ENCODE peak calls at places on chromosomes 1 and 21, in nine cellular contexts. P, D, B, R, H, Y, Z, V and U are unnamed samples.
A peak's percentile ranks its signal among the peaks of the same experiment; 100 is the strongest.

GRCh38 chr1:225694151-225694603 is 41.3 kb upstream of the ENAH start:
- DNase-seq in P (no peak), D (no peak), B (no peak), R (peak; percentile 26), H (no peak), Y (no peak), Z (no peak), V (peak; percentile 56), U (no peak)

GRCh38 chr1:60589916-60590315 is 492.4 kb upstream of the NFIA start:
- DNase-seq in P (no peak), D (no peak), B (no peak), R (no peak), H (no peak), Y (no peak), Z (no peak), V (peak; percentile 27), U (no peak)

GRCh38 chr1:110152133-110152785 is 2.0 kb downstream of the SLC6A17 start:
- DNase-seq in P (no peak), D (no peak), B (no peak), R (no peak), H (no peak), Y (no peak), Z (no peak), V (no peak), U (no peak)

GRCh38 chr1:219726480-219727272 is 113.8 kb upstream of the ZC3H11B start:
- DNase-seq in P (no peak), D (no peak), B (no peak), R (no peak), H (no peak), Y (no peak), Z (no peak), V (no peak), U (no peak)

GRCh38 chr1:74317663-74318062 is 82.5 kb downstream of the TNNI3K start:
- DNase-seq in P (no peak), D (no peak), B (no peak), R (no peak), H (no peak), Y (no peak), Z (no peak), V (no peak), U (no peak)

GRCh38 chr1:156075775-156076204 is 6.5 kb downstream of the MEX3A start:
- DNase-seq in P (no peak), D (no peak), B (no peak), R (no peak), H (no peak), Y (no peak), Z (no peak), V (no peak), U (no peak)

GRCh38 chr1:83619497-83619896 is 379.4 kb downstream of the TTLL7 start:
- DNase-seq in P (no peak), D (no peak), B (no peak), R (no peak), H (no peak), Y (no peak), Z (no peak), V (no peak), U (no peak)

GRCh38 chr1:205569411-205570172 is 62.2 kb downstream of the ELK4 start:
- DNase-seq in P (no peak), D (no peak), B (peak; percentile 20), R (no peak), H (no peak), Y (no peak), Z (no peak), V (no peak), U (peak; percentile 42)

GRCh38 chr21:28099296-28099695 is 893.4 kb downstream of the LTN1 start:
- DNase-seq in P (no peak), D (no peak), B (no peak), R (peak; percentile 53), H (no peak), Y (no peak), Z (no peak), V (peak; percentile 80), U (no peak)

GRCh38 chr1:22971161-22972062 is 1.3 kb downstream of the LACTBL1 start:
- DNase-seq in P (no peak), D (no peak), B (no peak), R (no peak), H (no peak), Y (no peak), Z (no peak), V (peak; percentile 15), U (no peak)

GRCh38 chr1:197021716-197022115 is 44.4 kb downstream of the CFHR5 start:
- DNase-seq in P (no peak), D (no peak), B (no peak), R (no peak), H (no peak), Y (no peak), Z (no peak), V (no peak), U (no peak)

GRCh38 chr1:77948841-77949424 is 29.9 kb downstream of the FUBP1 start:
- DNase-seq in P (no peak), D (no peak), B (no peak), R (no peak), H (no peak), Y (peak; percentile 44), Z (no peak), V (peak; percentile 57), U (no peak)

DNA sequence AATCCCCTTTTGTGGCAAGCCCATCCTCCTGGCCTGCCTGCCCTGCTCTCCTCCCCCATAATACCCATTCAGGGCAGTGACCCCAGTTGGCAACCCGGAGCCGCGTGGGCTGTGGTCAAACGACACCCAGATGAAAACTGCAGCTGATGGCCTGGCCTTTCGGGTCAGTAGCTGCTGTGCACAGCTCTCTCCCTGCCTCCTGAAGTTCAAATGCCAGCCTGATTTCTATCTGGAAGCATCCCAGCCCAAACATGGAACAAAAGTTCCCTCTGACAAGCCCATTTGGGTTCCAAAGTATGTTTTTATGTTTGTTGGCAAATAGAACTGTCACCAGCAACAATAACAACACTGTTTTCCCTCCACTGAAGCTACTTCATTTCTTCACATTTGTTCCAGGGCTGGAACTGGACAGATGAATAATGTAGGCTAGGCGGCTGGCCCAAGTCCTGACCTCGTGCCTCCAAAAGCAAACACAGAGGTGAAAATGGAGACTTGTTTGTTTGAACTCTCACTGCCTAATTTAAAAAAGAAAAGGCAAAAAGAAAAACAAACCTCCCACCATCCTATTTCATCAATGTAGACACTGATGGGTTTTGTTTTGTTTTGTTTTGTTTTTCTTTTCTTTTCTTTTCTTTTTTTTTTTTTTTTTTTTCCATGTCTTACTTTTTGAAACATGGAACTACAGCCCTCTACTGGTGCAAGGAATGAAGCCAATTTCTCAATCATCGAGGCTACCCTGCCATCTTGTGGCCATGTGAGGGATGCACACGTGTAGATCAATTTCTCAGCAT is 179.0 kb downstream of the ADSS2 start:
- DNase-seq in P (peak; percentile 58), D (peak; percentile 32), B (peak; percentile 71), R (peak; percentile 57), H (peak; percentile 76), Y (peak; percentile 88), Z (peak; percentile 55), V (peak; percentile 95), U (peak; percentile 73)
- TF ChIP-seq CTCF in P (peak; percentile 97), D (peak; percentile 93), B (peak; percentile 91), R (peak; percentile 93), H (peak; percentile 97), Y (peak; percentile 92), Z (peak; percentile 90), V (peak; percentile 100), U (peak; percentile 96)

GRCh38 chr1:202329891-202330290 is 11.8 kb downstream of the UBE2T start:
- DNase-seq in P (no peak), D (no peak), B (no peak), R (no peak), H (no peak), Y (no peak), Z (no peak), V (no peak), U (no peak)
- TF ChIP-seq CTCF in P (peak; percentile 3), D (no peak), B (no peak), R (peak; percentile 21), H (no peak), Y (peak; percentile 2), Z (no peak), V (no peak), U (no peak)

DNA sequence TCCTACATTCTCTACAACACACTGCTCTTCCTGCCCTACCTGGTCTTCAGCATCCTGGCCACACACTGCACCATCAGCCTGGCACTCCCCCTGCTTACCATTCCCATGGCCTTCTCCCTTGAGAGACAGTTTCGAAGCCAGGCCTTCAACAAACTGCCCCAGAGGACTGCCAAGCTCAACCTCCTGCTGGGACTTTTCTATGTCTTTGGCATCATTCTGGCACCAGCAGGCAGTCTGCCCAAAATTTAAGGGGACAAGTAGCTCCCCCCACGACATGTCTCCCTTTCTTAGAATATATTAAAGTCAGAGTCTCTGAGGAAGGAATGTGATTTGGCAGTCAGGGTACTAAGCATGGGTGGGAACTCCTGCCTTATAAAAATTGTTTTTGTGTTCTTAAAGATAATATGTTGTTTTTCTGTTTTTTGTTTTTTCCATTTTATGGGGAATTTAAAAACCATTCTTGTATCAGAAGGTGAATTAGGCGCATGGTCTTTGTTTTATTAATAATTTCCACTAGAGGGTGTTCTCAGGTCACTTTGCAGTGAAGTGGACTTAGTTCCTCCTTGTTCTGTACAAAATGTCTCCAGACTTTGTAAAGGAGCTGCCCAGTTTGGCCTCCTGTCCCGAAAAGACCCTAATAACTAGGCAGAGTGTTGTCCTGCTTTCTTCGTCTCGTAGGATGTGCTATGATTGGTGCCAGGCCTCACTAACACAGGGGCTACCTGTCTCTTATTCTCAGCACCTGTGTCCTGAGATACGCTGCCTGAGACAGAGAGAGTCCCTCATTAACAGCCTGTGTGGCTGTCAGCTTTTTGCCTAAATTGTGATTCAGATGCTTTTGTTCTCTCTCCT is 13.1 kb downstream of the UBIAD1 start:
- DNase-seq in P (no peak), D (no peak), B (no peak), R (no peak), H (no peak), Y (no peak), Z (no peak), V (peak; percentile 65), U (no peak)
- TF ChIP-seq CTCF in P (no peak), D (no peak), B (no peak), R (peak; percentile 35), H (peak; percentile 17), Y (no peak), Z (no peak), V (peak; percentile 29), U (no peak)

GRCh38 chr1:38529337-38529860 is 330.2 kb downstream of the RRAGC start:
- DNase-seq in P (no peak), D (no peak), B (no peak), R (no peak), H (no peak), Y (no peak), Z (no peak), V (no peak), U (peak; percentile 57)

GRCh38 chr1:38527373-38527966 is 332.1 kb downstream of the RRAGC start:
- DNase-seq in P (peak; percentile 5), D (peak; percentile 26), B (peak; percentile 56), R (no peak), H (peak; percentile 83), Y (peak; percentile 88), Z (no peak), V (no peak), U (no peak)

GRCh38 chr1:38530957-38531356 is 328.6 kb downstream of the RRAGC start:
- DNase-seq in P (no peak), D (no peak), B (no peak), R (no peak), H (no peak), Y (no peak), Z (no peak), V (no peak), U (no peak)

GRCh38 chr1:38529946-38530345 is 329.6 kb downstream of the RRAGC start:
- DNase-seq in P (no peak), D (no peak), B (no peak), R (no peak), H (no peak), Y (no peak), Z (no peak), V (no peak), U (no peak)

GRCh38 chr1:38528600-38528999 is 331.0 kb downstream of the RRAGC start:
- DNase-seq in P (no peak), D (no peak), B (no peak), R (no peak), H (no peak), Y (no peak), Z (no peak), V (no peak), U (no peak)
- TF ChIP-seq CTCF in P (no peak), D (no peak), B (no peak), R (no peak), H (no peak), Y (no peak), Z (no peak), V (no peak), U (no peak)